ENCODE peak calls at places on chromosomes 5 and 9, in seven cellular contexts. J, B, Q, U, Y, H and A are unnamed samples.
A peak's percentile ranks its signal among the peaks of the same experiment; 100 is the strongest.

GRCh38 chr9:4603830-4604229 is 58.3 kb upstream of the PLPP6 start:
- DNase-seq in U (no peak), J (no peak), Q (no peak), H (no peak), Y (no peak), B (no peak), A (no peak)

GRCh38 chr5:103333376-103333775 is 74.8 kb downstream of the MACIR start:
- DNase-seq in Y (no peak), H (no peak), Q (no peak), B (no peak), U (no peak), J (no peak), A (no peak)

GRCh38 chr9:36029765-36030528 is 6.8 kb upstream of the RECK start:
- DNase-seq in B (no peak), J (no peak), H (no peak), U (no peak), Y (no peak), Q (no peak), A (peak; percentile 7)

GRCh38 chr5:98099448-98100105 is 673.9 kb upstream of the RGMB start:
- DNase-seq in B (no peak), Q (no peak), H (no peak), J (no peak), U (no peak), Y (no peak), A (no peak)

GRCh38 chr5:68344447-68345111 is 129.0 kb downstream of the PIK3R1 start:
- DNase-seq in H (peak; percentile 4), Q (no peak), U (no peak), B (no peak), Y (no peak), J (no peak), A (no peak)

GRCh38 chr5:90293931-90294330 is 115.6 kb downstream of the CETN3 start:
- DNase-seq in B (no peak), Q (no peak), H (no peak), J (no peak), U (no peak), Y (no peak), A (no peak)

GRCh38 chr9:21854594-21854993 is 52.2 kb downstream of the MTAP start:
- DNase-seq in J (no peak), Y (no peak), H (no peak), U (no peak), B (no peak), Q (no peak), A (no peak)

GRCh38 chr5:44991693-44992092 is 182.9 kb downstream of the MRPS30 start:
- DNase-seq in H (no peak), U (no peak), Q (no peak), Y (no peak), J (no peak), B (no peak), A (no peak)

GRCh38 chr9:124182741-124183140 is 75.0 kb upstream of the NEK6 start:
- DNase-seq in B (peak; percentile 94), H (no peak), Y (no peak), J (no peak), Q (no peak), U (no peak), A (no peak)

GRCh38 chr9:127004946-127005769 is 90.6 kb downstream of the RALGPS1 start:
- DNase-seq in Y (no peak), B (no peak), Q (no peak), J (peak; percentile 25), U (no peak), H (peak; percentile 76), A (no peak)

GRCh38 chr5:118520771-118521415 is 467.5 kb downstream of the DTWD2 start:
- DNase-seq in J (no peak), U (no peak), B (no peak), Y (no peak), H (no peak), Q (no peak), A (no peak)

GRCh38 chr5:102971693-102972293 is 148.1 kb downstream of the GIN1 start:
- DNase-seq in U (no peak), B (peak; percentile 2), J (no peak), Q (no peak), Y (no peak), H (peak; percentile 7), A (peak; percentile 56)

GRCh38 chr5:97229688-97230285 is 46.7 kb upstream of the RIOK2 start:
- DNase-seq in J (no peak), Y (no peak), H (no peak), Q (no peak), B (no peak), U (no peak), A (no peak)

GRCh38 chr5:73777192-73777591 is 151.2 kb downstream of the ARHGEF28 start:
- DNase-seq in B (no peak), H (no peak), U (no peak), J (no peak), Y (no peak), Q (no peak), A (no peak)

GRCh38 chr9:114830546-114830945 is 24.7 kb upstream of the TNFSF15 start:
- DNase-seq in Y (no peak), U (no peak), J (no peak), H (no peak), B (no peak), Q (no peak), A (no peak)

GRCh38 chr5:91443028-91443427 is 59.9 kb upstream of the ARRDC3 start:
- DNase-seq in J (no peak), Q (no peak), H (no peak), Y (no peak), U (no peak), B (no peak), A (no peak)

GRCh38 chr5:171757853-171758535 is 27.6 kb upstream of the SMIM23 start:
- DNase-seq in B (no peak), J (no peak), Q (no peak), Y (no peak), H (no peak), U (no peak), A (no peak)

GRCh38 chr5:66015296-66015960 is 89.1 kb downstream of the ERBIN start:
- DNase-seq in H (no peak), U (no peak), B (no peak), Q (no peak), J (no peak), Y (no peak), A (no peak)

GRCh38 chr5:172223901-172224873 is 30.2 kb downstream of the EFCAB9 start:
- DNase-seq in H (no peak), Y (no peak), Q (no peak), J (peak; percentile 11), B (no peak), U (no peak), A (no peak)

GRCh38 chr5:132655821-132656773 is 1.9 kb upstream of the IL13 start:
- DNase-seq in Y (peak; percentile 76), H (peak; percentile 26), J (no peak), U (no peak), Q (peak; percentile 30), B (no peak), A (no peak)

GRCh38 chr5:9284781-9285307 is 261.0 kb downstream of the SEMA5A start:
- DNase-seq in B (no peak), Y (no peak), U (no peak), Q (no peak), J (no peak), H (no peak), A (no peak)

GRCh38 chr5:115873392-115873791 is 31.7 kb downstream of the AP3S1 start:
- DNase-seq in B (no peak), H (no peak), U (no peak), Q (no peak), J (no peak), Y (no peak), A (no peak)